ENCODE peak calls at places on chromosome 2, in ten cellular contexts. One of them, this sample, is unnamed.

GRCh38 chr2:70123051-70123828 is 36.0 kb downstream of the PCBP1 start:
- DNase-seq in ELR: peak
- DNase-seq in stimulated activated CD4-positive, alpha-beta T cell treated with anti-CD3 and anti-CD28 coated beads, Interleukin-1b, Interleukin-23, amount 100 ng/mL, for 1 hour: no peak
- DNase-seq in LNCaP clone FGC: no peak
- DNase-seq in A673: peak
- DNase-seq in activated T-cell treated with anti-CD3 and anti-CD28 coated beads for 1 hour: no peak
- DNase-seq in NCI-H2107: peak
- DNase-seq in right atrium auricular region: peak
- DNase-seq in fibroblast of villous mesenchyme: peak
- DNase-seq in tibial artery: peak
- DNase-seq in this sample: no peak

GRCh38 chr2:218125095-218125494 is 733 bp upstream of the CXCR2 start:
- DNase-seq in stimulated activated CD4-positive, alpha-beta T cell treated with anti-CD3 and anti-CD28 coated beads, Interleukin-1b, Interleukin-23, amount 100 ng/mL, for 1 hour: no peak
- DNase-seq in activated T-cell treated with anti-CD3 and anti-CD28 coated beads for 1 hour: no peak
- DNase-seq in fibroblast of villous mesenchyme: peak
- DNase-seq in ELR: no peak
- DNase-seq in right atrium auricular region: no peak
- DNase-seq in tibial artery: no peak
- DNase-seq in A673: no peak
- DNase-seq in LNCaP clone FGC: no peak
- DNase-seq in NCI-H2107: no peak
- DNase-seq in this sample: no peak

GRCh38 chr2:224570328-224570993 is 14.7 kb downstream of the CUL3 start:
- DNase-seq in stimulated activated CD4-positive, alpha-beta T cell treated with anti-CD3 and anti-CD28 coated beads, Interleukin-1b, Interleukin-23, amount 100 ng/mL, for 1 hour: no peak
- DNase-seq in NCI-H2107: no peak
- DNase-seq in right atrium auricular region: no peak
- DNase-seq in tibial artery: no peak
- DNase-seq in A673: no peak
- DNase-seq in activated T-cell treated with anti-CD3 and anti-CD28 coated beads for 1 hour: no peak
- DNase-seq in ELR: no peak
- DNase-seq in LNCaP clone FGC: no peak
- DNase-seq in fibroblast of villous mesenchyme: peak
- DNase-seq in this sample: no peak

GRCh38 chr2:239014897-239015768 is 167.2 kb downstream of the TWIST2 start:
- DNase-seq in tibial artery: peak
- DNase-seq in fibroblast of villous mesenchyme: no peak
- DNase-seq in NCI-H2107: no peak
- DNase-seq in stimulated activated CD4-positive, alpha-beta T cell treated with anti-CD3 and anti-CD28 coated beads, Interleukin-1b, Interleukin-23, amount 100 ng/mL, for 1 hour: no peak
- DNase-seq in activated T-cell treated with anti-CD3 and anti-CD28 coated beads for 1 hour: no peak
- DNase-seq in ELR: no peak
- DNase-seq in A673: no peak
- DNase-seq in LNCaP clone FGC: no peak
- DNase-seq in right atrium auricular region: no peak
- DNase-seq in this sample: no peak

GRCh38 chr2:98881153-98881650 is 54.8 kb downstream of the CRACDL start:
- DNase-seq in right atrium auricular region: peak
- DNase-seq in stimulated activated CD4-positive, alpha-beta T cell treated with anti-CD3 and anti-CD28 coated beads, Interleukin-1b, Interleukin-23, amount 100 ng/mL, for 1 hour: no peak
- DNase-seq in tibial artery: no peak
- DNase-seq in LNCaP clone FGC: no peak
- DNase-seq in ELR: no peak
- DNase-seq in fibroblast of villous mesenchyme: no peak
- DNase-seq in A673: no peak
- DNase-seq in activated T-cell treated with anti-CD3 and anti-CD28 coated beads for 1 hour: no peak
- DNase-seq in NCI-H2107: peak
- DNase-seq in this sample: no peak

GRCh38 chr2:48278590-48278989 is 251.4 kb upstream of the STON1 start:
- DNase-seq in LNCaP clone FGC: no peak
- DNase-seq in tibial artery: no peak
- DNase-seq in A673: no peak
- DNase-seq in fibroblast of villous mesenchyme: peak
- DNase-seq in ELR: no peak
- DNase-seq in NCI-H2107: no peak
- DNase-seq in right atrium auricular region: no peak
- DNase-seq in activated T-cell treated with anti-CD3 and anti-CD28 coated beads for 1 hour: no peak
- DNase-seq in stimulated activated CD4-positive, alpha-beta T cell treated with anti-CD3 and anti-CD28 coated beads, Interleukin-1b, Interleukin-23, amount 100 ng/mL, for 1 hour: no peak
- DNase-seq in this sample: no peak

GRCh38 chr2:196944570-196944969 is 18.1 kb upstream of the PGAP1 start:
- DNase-seq in A673: no peak
- DNase-seq in stimulated activated CD4-positive, alpha-beta T cell treated with anti-CD3 and anti-CD28 coated beads, Interleukin-1b, Interleukin-23, amount 100 ng/mL, for 1 hour: no peak
- DNase-seq in activated T-cell treated with anti-CD3 and anti-CD28 coated beads for 1 hour: no peak
- DNase-seq in fibroblast of villous mesenchyme: no peak
- DNase-seq in ELR: no peak
- DNase-seq in right atrium auricular region: no peak
- DNase-seq in NCI-H2107: no peak
- DNase-seq in LNCaP clone FGC: no peak
- DNase-seq in tibial artery: no peak
- DNase-seq in this sample: no peak

GRCh38 chr2:149307014-149307413 is 23.4 kb upstream of the LYPD6 start:
- DNase-seq in A673: no peak
- DNase-seq in stimulated activated CD4-positive, alpha-beta T cell treated with anti-CD3 and anti-CD28 coated beads, Interleukin-1b, Interleukin-23, amount 100 ng/mL, for 1 hour: no peak
- DNase-seq in ELR: no peak
- DNase-seq in right atrium auricular region: no peak
- DNase-seq in LNCaP clone FGC: no peak
- DNase-seq in activated T-cell treated with anti-CD3 and anti-CD28 coated beads for 1 hour: no peak
- DNase-seq in NCI-H2107: no peak
- DNase-seq in fibroblast of villous mesenchyme: no peak
- DNase-seq in tibial artery: no peak
- DNase-seq in this sample: no peak

GRCh38 chr2:43174368-43175186 is 51.8 kb downstream of the ZFP36L2 start:
- DNase-seq in stimulated activated CD4-positive, alpha-beta T cell treated with anti-CD3 and anti-CD28 coated beads, Interleukin-1b, Interleukin-23, amount 100 ng/mL, for 1 hour: peak
- DNase-seq in fibroblast of villous mesenchyme: no peak
- DNase-seq in ELR: no peak
- DNase-seq in A673: no peak
- DNase-seq in LNCaP clone FGC: no peak
- DNase-seq in activated T-cell treated with anti-CD3 and anti-CD28 coated beads for 1 hour: peak
- DNase-seq in right atrium auricular region: no peak
- DNase-seq in tibial artery: no peak
- DNase-seq in NCI-H2107: no peak
- DNase-seq in this sample: no peak

GRCh38 chr2:234081970-234082822 is 31.7 kb downstream of the SPP2 start:
- DNase-seq in LNCaP clone FGC: peak
- DNase-seq in right atrium auricular region: no peak
- DNase-seq in tibial artery: no peak
- DNase-seq in fibroblast of villous mesenchyme: no peak
- DNase-seq in activated T-cell treated with anti-CD3 and anti-CD28 coated beads for 1 hour: no peak
- DNase-seq in ELR: no peak
- DNase-seq in NCI-H2107: peak
- DNase-seq in stimulated activated CD4-positive, alpha-beta T cell treated with anti-CD3 and anti-CD28 coated beads, Interleukin-1b, Interleukin-23, amount 100 ng/mL, for 1 hour: no peak
- DNase-seq in A673: no peak
- DNase-seq in this sample: peak

GRCh38 chr2:8152392-8153257 is 529.2 kb upstream of the ID2 start:
- DNase-seq in A673: no peak
- DNase-seq in fibroblast of villous mesenchyme: no peak
- DNase-seq in stimulated activated CD4-positive, alpha-beta T cell treated with anti-CD3 and anti-CD28 coated beads, Interleukin-1b, Interleukin-23, amount 100 ng/mL, for 1 hour: no peak
- DNase-seq in tibial artery: no peak
- DNase-seq in right atrium auricular region: no peak
- DNase-seq in ELR: no peak
- DNase-seq in LNCaP clone FGC: no peak
- DNase-seq in NCI-H2107: no peak
- DNase-seq in activated T-cell treated with anti-CD3 and anti-CD28 coated beads for 1 hour: no peak
- DNase-seq in this sample: no peak

GRCh38 chr2:125398738-125399473 is 1257.1 kb upstream of the GYPC start:
- DNase-seq in stimulated activated CD4-positive, alpha-beta T cell treated with anti-CD3 and anti-CD28 coated beads, Interleukin-1b, Interleukin-23, amount 100 ng/mL, for 1 hour: no peak
- DNase-seq in A673: no peak
- DNase-seq in right atrium auricular region: no peak
- DNase-seq in fibroblast of villous mesenchyme: no peak
- DNase-seq in tibial artery: no peak
- DNase-seq in LNCaP clone FGC: no peak
- DNase-seq in ELR: no peak
- DNase-seq in NCI-H2107: no peak
- DNase-seq in activated T-cell treated with anti-CD3 and anti-CD28 coated beads for 1 hour: no peak
- DNase-seq in this sample: no peak

GRCh38 chr2:10770956-10771750 is 41.4 kb downstream of the PDIA6 start:
- DNase-seq in activated T-cell treated with anti-CD3 and anti-CD28 coated beads for 1 hour: no peak
- DNase-seq in NCI-H2107: no peak
- DNase-seq in ELR: no peak
- DNase-seq in right atrium auricular region: no peak
- DNase-seq in LNCaP clone FGC: no peak
- DNase-seq in A673: no peak
- DNase-seq in tibial artery: peak
- DNase-seq in fibroblast of villous mesenchyme: no peak
- DNase-seq in stimulated activated CD4-positive, alpha-beta T cell treated with anti-CD3 and anti-CD28 coated beads, Interleukin-1b, Interleukin-23, amount 100 ng/mL, for 1 hour: no peak
- DNase-seq in this sample: no peak

GRCh38 chr2:156435725-156436476 is at the start of gene GPD2:
- DNase-seq in A673: peak
- DNase-seq in tibial artery: peak
- DNase-seq in LNCaP clone FGC: peak
- DNase-seq in activated T-cell treated with anti-CD3 and anti-CD28 coated beads for 1 hour: peak
- DNase-seq in right atrium auricular region: peak
- DNase-seq in fibroblast of villous mesenchyme: peak
- DNase-seq in NCI-H2107: peak
- DNase-seq in stimulated activated CD4-positive, alpha-beta T cell treated with anti-CD3 and anti-CD28 coated beads, Interleukin-1b, Interleukin-23, amount 100 ng/mL, for 1 hour: no peak
- DNase-seq in ELR: peak
- DNase-seq in this sample: peak

GRCh38 chr2:127676906-127677305 is 1.6 kb upstream of the LIMS2 start:
- DNase-seq in NCI-H2107: no peak
- DNase-seq in activated T-cell treated with anti-CD3 and anti-CD28 coated beads for 1 hour: no peak
- DNase-seq in LNCaP clone FGC: no peak
- DNase-seq in right atrium auricular region: no peak
- DNase-seq in stimulated activated CD4-positive, alpha-beta T cell treated with anti-CD3 and anti-CD28 coated beads, Interleukin-1b, Interleukin-23, amount 100 ng/mL, for 1 hour: no peak
- DNase-seq in ELR: no peak
- DNase-seq in A673: no peak
- DNase-seq in fibroblast of villous mesenchyme: no peak
- DNase-seq in tibial artery: peak
- DNase-seq in this sample: peak

GRCh38 chr2:188369365-188369764 is 77.7 kb downstream of the GULP1 start:
- DNase-seq in stimulated activated CD4-positive, alpha-beta T cell treated with anti-CD3 and anti-CD28 coated beads, Interleukin-1b, Interleukin-23, amount 100 ng/mL, for 1 hour: no peak
- DNase-seq in tibial artery: no peak
- DNase-seq in NCI-H2107: no peak
- DNase-seq in ELR: peak
- DNase-seq in LNCaP clone FGC: no peak
- DNase-seq in right atrium auricular region: no peak
- DNase-seq in fibroblast of villous mesenchyme: peak
- DNase-seq in A673: peak
- DNase-seq in activated T-cell treated with anti-CD3 and anti-CD28 coated beads for 1 hour: no peak
- DNase-seq in this sample: no peak

GRCh38 chr2:42585779-42586178 is 17.3 kb downstream of the MTA3 start:
- DNase-seq in LNCaP clone FGC: no peak
- DNase-seq in NCI-H2107: no peak
- DNase-seq in A673: no peak
- DNase-seq in ELR: no peak
- DNase-seq in tibial artery: no peak
- DNase-seq in stimulated activated CD4-positive, alpha-beta T cell treated with anti-CD3 and anti-CD28 coated beads, Interleukin-1b, Interleukin-23, amount 100 ng/mL, for 1 hour: no peak
- DNase-seq in activated T-cell treated with anti-CD3 and anti-CD28 coated beads for 1 hour: no peak
- DNase-seq in right atrium auricular region: no peak
- DNase-seq in fibroblast of villous mesenchyme: no peak
- DNase-seq in this sample: no peak

GRCh38 chr2:7685342-7686015 is 768.3 kb downstream of the RNF144A start:
- DNase-seq in activated T-cell treated with anti-CD3 and anti-CD28 coated beads for 1 hour: no peak
- DNase-seq in right atrium auricular region: no peak
- DNase-seq in LNCaP clone FGC: no peak
- DNase-seq in NCI-H2107: no peak
- DNase-seq in ELR: peak
- DNase-seq in A673: no peak
- DNase-seq in stimulated activated CD4-positive, alpha-beta T cell treated with anti-CD3 and anti-CD28 coated beads, Interleukin-1b, Interleukin-23, amount 100 ng/mL, for 1 hour: no peak
- DNase-seq in fibroblast of villous mesenchyme: peak
- DNase-seq in tibial artery: no peak
- DNase-seq in this sample: no peak

GRCh38 chr2:75200140-75200985 is 1.0 kb upstream of the TACR1 start:
- DNase-seq in activated T-cell treated with anti-CD3 and anti-CD28 coated beads for 1 hour: no peak
- DNase-seq in right atrium auricular region: no peak
- DNase-seq in tibial artery: peak
- DNase-seq in LNCaP clone FGC: no peak
- DNase-seq in stimulated activated CD4-positive, alpha-beta T cell treated with anti-CD3 and anti-CD28 coated beads, Interleukin-1b, Interleukin-23, amount 100 ng/mL, for 1 hour: no peak
- DNase-seq in fibroblast of villous mesenchyme: peak
- DNase-seq in ELR: peak
- DNase-seq in A673: peak
- DNase-seq in NCI-H2107: no peak
- DNase-seq in this sample: peak

GRCh38 chr2:65278450-65279030 is 50.9 kb downstream of the ACTR2 start:
- DNase-seq in LNCaP clone FGC: no peak
- DNase-seq in A673: peak
- DNase-seq in stimulated activated CD4-positive, alpha-beta T cell treated with anti-CD3 and anti-CD28 coated beads, Interleukin-1b, Interleukin-23, amount 100 ng/mL, for 1 hour: no peak
- DNase-seq in tibial artery: no peak
- DNase-seq in right atrium auricular region: peak
- DNase-seq in fibroblast of villous mesenchyme: peak
- DNase-seq in ELR: peak
- DNase-seq in activated T-cell treated with anti-CD3 and anti-CD28 coated beads for 1 hour: no peak
- DNase-seq in NCI-H2107: no peak
- DNase-seq in this sample: no peak

GRCh38 chr2:173828189-173829157 is 136.7 kb downstream of the SP3 start:
- DNase-seq in fibroblast of villous mesenchyme: no peak
- DNase-seq in NCI-H2107: no peak
- DNase-seq in ELR: no peak
- DNase-seq in tibial artery: no peak
- DNase-seq in activated T-cell treated with anti-CD3 and anti-CD28 coated beads for 1 hour: no peak
- DNase-seq in stimulated activated CD4-positive, alpha-beta T cell treated with anti-CD3 and anti-CD28 coated beads, Interleukin-1b, Interleukin-23, amount 100 ng/mL, for 1 hour: no peak
- DNase-seq in A673: no peak
- DNase-seq in right atrium auricular region: no peak
- DNase-seq in LNCaP clone FGC: peak
- DNase-seq in this sample: no peak

GRCh38 chr2:27407798-27408491 is 1.4 kb downstream of the PPM1G start:
- DNase-seq in stimulated activated CD4-positive, alpha-beta T cell treated with anti-CD3 and anti-CD28 coated beads, Interleukin-1b, Interleukin-23, amount 100 ng/mL, for 1 hour: no peak
- DNase-seq in right atrium auricular region: no peak
- DNase-seq in LNCaP clone FGC: no peak
- DNase-seq in tibial artery: no peak
- DNase-seq in NCI-H2107: peak
- DNase-seq in activated T-cell treated with anti-CD3 and anti-CD28 coated beads for 1 hour: no peak
- DNase-seq in ELR: peak
- DNase-seq in A673: peak
- DNase-seq in fibroblast of villous mesenchyme: peak
- DNase-seq in this sample: no peak

GRCh38 chr2:84741182-84741822 is 139.6 kb downstream of the TRABD2A start:
- DNase-seq in activated T-cell treated with anti-CD3 and anti-CD28 coated beads for 1 hour: peak
- DNase-seq in stimulated activated CD4-positive, alpha-beta T cell treated with anti-CD3 and anti-CD28 coated beads, Interleukin-1b, Interleukin-23, amount 100 ng/mL, for 1 hour: no peak
- DNase-seq in right atrium auricular region: no peak
- DNase-seq in LNCaP clone FGC: no peak
- DNase-seq in NCI-H2107: no peak
- DNase-seq in ELR: peak
- DNase-seq in fibroblast of villous mesenchyme: peak
- DNase-seq in A673: peak
- DNase-seq in tibial artery: no peak
- DNase-seq in this sample: no peak

GRCh38 chr2:10016001-10016801 is 27.1 kb upstream of the KLF11 start:
- DNase-seq in right atrium auricular region: no peak
- DNase-seq in A673: no peak
- DNase-seq in ELR: no peak
- DNase-seq in NCI-H2107: no peak
- DNase-seq in fibroblast of villous mesenchyme: no peak
- DNase-seq in stimulated activated CD4-positive, alpha-beta T cell treated with anti-CD3 and anti-CD28 coated beads, Interleukin-1b, Interleukin-23, amount 100 ng/mL, for 1 hour: no peak
- DNase-seq in tibial artery: peak
- DNase-seq in LNCaP clone FGC: no peak
- DNase-seq in activated T-cell treated with anti-CD3 and anti-CD28 coated beads for 1 hour: no peak
- DNase-seq in this sample: no peak

GRCh38 chr2:3163401-3163800 is 214.2 kb downstream of the EIPR1 start:
- DNase-seq in A673: no peak
- DNase-seq in NCI-H2107: no peak
- DNase-seq in tibial artery: no peak
- DNase-seq in fibroblast of villous mesenchyme: no peak
- DNase-seq in LNCaP clone FGC: no peak
- DNase-seq in stimulated activated CD4-positive, alpha-beta T cell treated with anti-CD3 and anti-CD28 coated beads, Interleukin-1b, Interleukin-23, amount 100 ng/mL, for 1 hour: no peak
- DNase-seq in right atrium auricular region: no peak
- DNase-seq in ELR: no peak
- DNase-seq in activated T-cell treated with anti-CD3 and anti-CD28 coated beads for 1 hour: no peak
- DNase-seq in this sample: no peak

GRCh38 chr2:86480105-86480504 is 38.9 kb downstream of the KDM3A start:
- DNase-seq in stimulated activated CD4-positive, alpha-beta T cell treated with anti-CD3 and anti-CD28 coated beads, Interleukin-1b, Interleukin-23, amount 100 ng/mL, for 1 hour: no peak
- DNase-seq in right atrium auricular region: no peak
- DNase-seq in fibroblast of villous mesenchyme: peak
- DNase-seq in NCI-H2107: no peak
- DNase-seq in LNCaP clone FGC: peak
- DNase-seq in A673: no peak
- DNase-seq in tibial artery: no peak
- DNase-seq in activated T-cell treated with anti-CD3 and anti-CD28 coated beads for 1 hour: no peak
- DNase-seq in ELR: no peak
- DNase-seq in this sample: peak

GRCh38 chr2:118459425-118459824 is 371.2 kb downstream of the INSIG2 start:
- DNase-seq in activated T-cell treated with anti-CD3 and anti-CD28 coated beads for 1 hour: no peak
- DNase-seq in right atrium auricular region: no peak
- DNase-seq in LNCaP clone FGC: no peak
- DNase-seq in tibial artery: no peak
- DNase-seq in ELR: no peak
- DNase-seq in A673: no peak
- DNase-seq in NCI-H2107: no peak
- DNase-seq in fibroblast of villous mesenchyme: no peak
- DNase-seq in stimulated activated CD4-positive, alpha-beta T cell treated with anti-CD3 and anti-CD28 coated beads, Interleukin-1b, Interleukin-23, amount 100 ng/mL, for 1 hour: no peak
- DNase-seq in this sample: no peak

GRCh38 chr2:136281281-136282117 is 163.6 kb upstream of the CXCR4 start:
- DNase-seq in activated T-cell treated with anti-CD3 and anti-CD28 coated beads for 1 hour: peak
- DNase-seq in fibroblast of villous mesenchyme: no peak
- DNase-seq in ELR: no peak
- DNase-seq in LNCaP clone FGC: no peak
- DNase-seq in A673: no peak
- DNase-seq in stimulated activated CD4-positive, alpha-beta T cell treated with anti-CD3 and anti-CD28 coated beads, Interleukin-1b, Interleukin-23, amount 100 ng/mL, for 1 hour: no peak
- DNase-seq in right atrium auricular region: no peak
- DNase-seq in tibial artery: no peak
- DNase-seq in NCI-H2107: no peak
- DNase-seq in this sample: no peak